ENCODE peak calls at places on chromosomes 6 and 20, in nine cellular contexts. O is gastroesophageal sphincter; Q is activated CD8-positive, alpha-beta T cell treated with anti-CD3 and anti-CD28 coated beads for 36 hours; C is WTC11; D is T-helper 17 cell; W is activated T-helper 17 cell treated with anti-CD3 and anti-CD28 coated beads, Interleukin-2, amount 50 U/mL, for 72 hours; J is left ventricle myocardium superior; M is upper lobe of right lung; H is right lobe of liver. S is an unnamed sample.

GRCh38 chr6:17583811-17584210 is 16.3 kb upstream of the FAM8A1 start:
- ATAC-seq in O (peak; percentile 52), Q (peak; percentile 28), C (no peak), D (no peak), W (no peak), J (peak; percentile 16), M (no peak), H (peak; percentile 51), S (no peak)

GRCh38 chr6:53417141-53417540 is 68.4 kb upstream of the ELOVL5 start:
- ATAC-seq in O (no peak), Q (no peak), C (peak; percentile 57), D (no peak), W (no peak), J (no peak), M (no peak), H (no peak), S (no peak)

GRCh38 chr6:150167479-150167873 is 24.6 kb downstream of the PPP1R14C start:
- ATAC-seq in O (no peak), Q (no peak), C (no peak), D (no peak), W (no peak), J (peak; percentile 96), M (no peak), H (no peak), S (peak; percentile 21)

GRCh38 chr20:48308232-48308781 is 519.5 kb downstream of the PREX1 start:
- ATAC-seq in O (no peak), Q (no peak), C (no peak), D (no peak), W (no peak), J (no peak), M (no peak), H (no peak), S (no peak)

GRCh38 chr6:43851204-43851855 is 81.3 kb downstream of the VEGFA start:
- ATAC-seq in O (no peak), Q (no peak), C (peak; percentile 64), D (no peak), W (no peak), J (no peak), M (peak; percentile 75), H (no peak), S (no peak)

GRCh38 chr6:35310265-35310831 is 12.7 kb downstream of the DEF6 start:
- ATAC-seq in O (no peak), Q (peak; percentile 57), C (no peak), D (peak; percentile 43), W (peak; percentile 79), J (no peak), M (peak; percentile 23), H (peak; percentile 18), S (peak; percentile 40)

GRCh38 chr20:43824699-43825402 is 89.8 kb upstream of the TOX2 start:
- ATAC-seq in O (no peak), Q (no peak), C (peak; percentile 50), D (no peak), W (no peak), J (peak; percentile 55), M (no peak), H (no peak), S (peak; percentile 47)

GRCh38 chr20:57013741-57014140 is 252.7 kb downstream of the BMP7 start:
- ATAC-seq in O (no peak), Q (no peak), C (peak; percentile 99), D (no peak), W (no peak), J (no peak), M (no peak), H (no peak), S (no peak)

GRCh38 chr6:106128981-106129761 is 43.0 kb downstream of the PRDM1 start:
- ATAC-seq in O (no peak), Q (no peak), C (no peak), D (no peak), W (peak; percentile 34), J (no peak), M (no peak), H (no peak), S (no peak)

GRCh38 chr6:99402458-99402857 is 8.5 kb upstream of the COQ3 start:
- ATAC-seq in O (no peak), Q (no peak), C (no peak), D (no peak), W (no peak), J (no peak), M (no peak), H (no peak), S (no peak)

GRCh38 chr6:36662380-36662779 is 16.1 kb upstream of the CDKN1A start:
- ATAC-seq in O (no peak), Q (peak; percentile 26), C (no peak), D (no peak), W (no peak), J (no peak), M (no peak), H (no peak), S (no peak)

GRCh38 chr20:5870462-5871021 is 79.8 kb downstream of the TRMT6 start:
- ATAC-seq in O (no peak), Q (no peak), C (no peak), D (no peak), W (no peak), J (no peak), M (no peak), H (no peak), S (no peak)

GRCh38 chr20:52914870-52915269 is 57.3 kb upstream of the TSHZ2 start:
- ATAC-seq in O (no peak), Q (no peak), C (no peak), D (no peak), W (no peak), J (no peak), M (no peak), H (no peak), S (no peak)

GRCh38 chr20:45061244-45061643 is 39.7 kb downstream of the KCNS1 start:
- ATAC-seq in O (no peak), Q (peak; percentile 74), C (no peak), D (no peak), W (peak; percentile 97), J (no peak), M (no peak), H (no peak), S (no peak)

GRCh38 chr6:39181333-39181732 is 47.9 kb downstream of the KCNK5 start:
- ATAC-seq in O (no peak), Q (no peak), C (no peak), D (no peak), W (no peak), J (no peak), M (no peak), H (no peak), S (peak; percentile 10)

GRCh38 chr20:35134472-35134871 is 12.7 kb downstream of the EDEM2 start:
- ATAC-seq in O (no peak), Q (no peak), C (no peak), D (no peak), W (no peak), J (peak; percentile 33), M (no peak), H (peak; percentile 35), S (no peak)

GRCh38 chr6:148738939-148739821 is 7.7 kb upstream of the UST start:
- ATAC-seq in O (no peak), Q (peak; percentile 20), C (no peak), D (no peak), W (no peak), J (no peak), M (no peak), H (no peak), S (no peak)

GRCh38 chr6:153092082-153093013 is 38.7 kb downstream of the RGS17 start:
- ATAC-seq in O (peak; percentile 50), Q (no peak), C (no peak), D (no peak), W (peak; percentile 35), J (peak; percentile 26), M (peak; percentile 68), H (no peak), S (no peak)

GRCh38 chr6:152720964-152721363 is 23.3 kb downstream of the MYCT1 start:
- ATAC-seq in O (no peak), Q (no peak), C (no peak), D (no peak), W (no peak), J (no peak), M (no peak), H (no peak), S (no peak)

GRCh38 chr6:157725836-157726235 is 97.2 kb upstream of the SNX9 start:
- ATAC-seq in O (no peak), Q (no peak), C (no peak), D (no peak), W (no peak), J (peak; percentile 23), M (no peak), H (no peak), S (no peak)

GRCh38 chr6:18350728-18351127 is 36.4 kb upstream of the RNF144B start:
- ATAC-seq in O (no peak), Q (no peak), C (no peak), D (no peak), W (no peak), J (no peak), M (peak; percentile 77), H (peak; percentile 39), S (peak; percentile 50)

GRCh38 chr6:116438590-116439448 is 22.4 kb upstream of the CALHM6 start:
- ATAC-seq in O (no peak), Q (no peak), C (no peak), D (no peak), W (no peak), J (no peak), M (no peak), H (no peak), S (no peak)

GRCh38 chr6:7542065-7542877 is 800 bp downstream of the DSP start:
- ATAC-seq in O (peak; percentile 32), Q (no peak), C (peak; percentile 23), D (no peak), W (no peak), J (peak; percentile 23), M (peak; percentile 6), H (peak; percentile 26), S (no peak)

GRCh38 chr6:131931063-131931745 is 20.0 kb downstream of the CCN2 start:
- ATAC-seq in O (no peak), Q (no peak), C (no peak), D (no peak), W (no peak), J (no peak), M (no peak), H (peak; percentile 75), S (no peak)

GRCh38 chr6:32604434-32604877 is 14.8 kb upstream of the HLA-DRB1 start:
- ATAC-seq in O (no peak), Q (peak; percentile 65), C (no peak), D (peak; percentile 76), W (peak; percentile 28), J (peak; percentile 57), M (peak; percentile 92), H (peak; percentile 72), S (peak; percentile 85)

GRCh38 chr20:21046413-21047070 is 59.6 kb downstream of the LINC00237 start:
- ATAC-seq in O (no peak), Q (no peak), C (no peak), D (no peak), W (no peak), J (no peak), M (no peak), H (no peak), S (no peak)

GRCh38 chr20:35166242-35166830 is 5.5 kb upstream of the PROCR start:
- ATAC-seq in O (peak; percentile 89), Q (no peak), C (peak; percentile 80), D (no peak), W (no peak), J (peak; percentile 94), M (peak; percentile 89), H (peak; percentile 96), S (no peak)

GRCh38 chr20:59153832-59154231 is 9.8 kb upstream of the ZNF831 start:
- ATAC-seq in O (no peak), Q (peak; percentile 15), C (no peak), D (no peak), W (no peak), J (no peak), M (no peak), H (no peak), S (no peak)

GRCh38 chr6:34300332-34300751 is 51.5 kb upstream of the SMIM29 start:
- ATAC-seq in O (no peak), Q (no peak), C (no peak), D (no peak), W (no peak), J (no peak), M (peak; percentile 88), H (peak; percentile 54), S (peak; percentile 61)

GRCh38 chr20:35252037-35252461 is 25.6 kb downstream of the MMP24 start:
- ATAC-seq in O (no peak), Q (peak; percentile 91), C (no peak), D (peak; percentile 91), W (peak; percentile 93), J (no peak), M (peak; percentile 31), H (no peak), S (peak; percentile 90)

GRCh38 chr20:33539129-33539528 is 49.2 kb downstream of the CBFA2T2 start:
- ATAC-seq in O (no peak), Q (no peak), C (no peak), D (no peak), W (no peak), J (no peak), M (no peak), H (peak; percentile 91), S (no peak)

S was measured in stimulated activated memory B cell treated with anti-CD40 and anti-IgM and Interleukin-4, amounts not matched to agents 10 μg/mL and 1 μg/mL and 100 μg/mL, for 72 hours.